ENCODE peak calls at places on chromosomes 7 and 10, in nine cellular contexts. One of them, this sample, is unnamed.

GRCh38 chr10:31999836-32000235 is 56.4 kb downstream of the KIF5B start:
- DNase-seq in caudate nucleus: no peak
- DNase-seq in effector memory CD4-positive, alpha-beta T cell: no peak
- DNase-seq in hepatocyte: no peak
- DNase-seq in tibial nerve: no peak
- DNase-seq in neural progenitor cell: no peak
- DNase-seq in lower lobe of right lung: no peak
- DNase-seq in brain microvascular endothelial cell: no peak
- DNase-seq in Panc1: no peak
- DNase-seq in this sample: no peak

GRCh38 chr7:47720141-47720906 is 138.4 kb upstream of the TNS3 start:
- DNase-seq in lower lobe of right lung: no peak
- DNase-seq in tibial nerve: peak
- DNase-seq in brain microvascular endothelial cell: peak
- DNase-seq in effector memory CD4-positive, alpha-beta T cell: no peak
- DNase-seq in hepatocyte: no peak
- DNase-seq in caudate nucleus: peak
- DNase-seq in Panc1: no peak
- DNase-seq in neural progenitor cell: no peak
- DNase-seq in this sample: peak

GRCh38 chr10:122331615-122332446 is 42.7 kb upstream of the PLEKHA1 start:
- DNase-seq in effector memory CD4-positive, alpha-beta T cell: no peak
- DNase-seq in brain microvascular endothelial cell: no peak
- DNase-seq in caudate nucleus: no peak
- DNase-seq in hepatocyte: no peak
- DNase-seq in lower lobe of right lung: no peak
- DNase-seq in Panc1: no peak
- DNase-seq in tibial nerve: no peak
- DNase-seq in neural progenitor cell: no peak
- DNase-seq in this sample: peak

GRCh38 chr10:29524294-29524693 is 110.5 kb downstream of the SVIL start:
- DNase-seq in hepatocyte: no peak
- DNase-seq in caudate nucleus: no peak
- DNase-seq in Panc1: no peak
- DNase-seq in neural progenitor cell: no peak
- DNase-seq in lower lobe of right lung: no peak
- DNase-seq in effector memory CD4-positive, alpha-beta T cell: no peak
- DNase-seq in tibial nerve: no peak
- DNase-seq in brain microvascular endothelial cell: no peak
- DNase-seq in this sample: no peak

GRCh38 chr7:39624202-39624807 is 933 bp downstream of the RALA start:
- DNase-seq in brain microvascular endothelial cell: no peak
- DNase-seq in tibial nerve: no peak
- DNase-seq in hepatocyte: peak
- DNase-seq in effector memory CD4-positive, alpha-beta T cell: no peak
- DNase-seq in neural progenitor cell: peak
- DNase-seq in Panc1: no peak
- DNase-seq in caudate nucleus: no peak
- DNase-seq in lower lobe of right lung: no peak
- DNase-seq in this sample: no peak

GRCh38 chr7:1663243-1663642 is 6.8 kb upstream of the ELFN1 start:
- DNase-seq in Panc1: no peak
- DNase-seq in tibial nerve: no peak
- DNase-seq in effector memory CD4-positive, alpha-beta T cell: no peak
- DNase-seq in hepatocyte: no peak
- DNase-seq in caudate nucleus: no peak
- DNase-seq in lower lobe of right lung: peak
- DNase-seq in neural progenitor cell: no peak
- DNase-seq in brain microvascular endothelial cell: no peak
- DNase-seq in this sample: no peak

GRCh38 chr7:1592299-1592842 is 22.5 kb upstream of the PSMG3 start:
- DNase-seq in caudate nucleus: no peak
- DNase-seq in neural progenitor cell: no peak
- DNase-seq in lower lobe of right lung: no peak
- DNase-seq in brain microvascular endothelial cell: no peak
- DNase-seq in hepatocyte: no peak
- DNase-seq in tibial nerve: no peak
- DNase-seq in effector memory CD4-positive, alpha-beta T cell: no peak
- DNase-seq in Panc1: no peak
- DNase-seq in this sample: no peak

GRCh38 chr7:105594034-105594433 is 12.7 kb upstream of the EFCAB10 start:
- DNase-seq in brain microvascular endothelial cell: no peak
- DNase-seq in hepatocyte: no peak
- DNase-seq in neural progenitor cell: no peak
- DNase-seq in lower lobe of right lung: no peak
- DNase-seq in Panc1: no peak
- DNase-seq in tibial nerve: no peak
- DNase-seq in effector memory CD4-positive, alpha-beta T cell: no peak
- DNase-seq in caudate nucleus: no peak
- DNase-seq in this sample: no peak

GRCh38 chr7:156777364-156778069 is 115.5 kb downstream of the LMBR1 start:
- DNase-seq in hepatocyte: no peak
- DNase-seq in caudate nucleus: no peak
- DNase-seq in Panc1: no peak
- DNase-seq in lower lobe of right lung: no peak
- DNase-seq in brain microvascular endothelial cell: peak
- DNase-seq in neural progenitor cell: no peak
- DNase-seq in effector memory CD4-positive, alpha-beta T cell: no peak
- DNase-seq in tibial nerve: no peak
- DNase-seq in this sample: peak

GRCh38 chr10:80413152-80413996 is 5.0 kb downstream of the PRXL2A start:
- DNase-seq in Panc1: no peak
- DNase-seq in brain microvascular endothelial cell: peak
- DNase-seq in caudate nucleus: no peak
- DNase-seq in hepatocyte: peak
- DNase-seq in tibial nerve: no peak
- DNase-seq in lower lobe of right lung: no peak
- DNase-seq in neural progenitor cell: no peak
- DNase-seq in effector memory CD4-positive, alpha-beta T cell: no peak
- DNase-seq in this sample: peak

GRCh38 chr10:78473016-78473415 is 439.4 kb downstream of the RPS24 start:
- DNase-seq in brain microvascular endothelial cell: no peak
- DNase-seq in caudate nucleus: no peak
- DNase-seq in lower lobe of right lung: no peak
- DNase-seq in neural progenitor cell: peak
- DNase-seq in Panc1: no peak
- DNase-seq in tibial nerve: no peak
- DNase-seq in hepatocyte: no peak
- DNase-seq in effector memory CD4-positive, alpha-beta T cell: no peak
- DNase-seq in this sample: no peak

GRCh38 chr7:70925411-70926115 is 206.4 kb upstream of the GALNT17 start:
- DNase-seq in effector memory CD4-positive, alpha-beta T cell: no peak
- DNase-seq in Panc1: no peak
- DNase-seq in tibial nerve: no peak
- DNase-seq in lower lobe of right lung: no peak
- DNase-seq in hepatocyte: no peak
- DNase-seq in caudate nucleus: no peak
- DNase-seq in neural progenitor cell: peak
- DNase-seq in brain microvascular endothelial cell: no peak
- DNase-seq in this sample: no peak

GRCh38 chr10:45420453-45421192 is 46.6 kb downstream of the ALOX5 start:
- DNase-seq in tibial nerve: peak
- DNase-seq in Panc1: no peak
- DNase-seq in caudate nucleus: peak
- DNase-seq in neural progenitor cell: no peak
- DNase-seq in brain microvascular endothelial cell: no peak
- DNase-seq in lower lobe of right lung: peak
- DNase-seq in hepatocyte: no peak
- DNase-seq in effector memory CD4-positive, alpha-beta T cell: peak
- DNase-seq in this sample: peak
- H3K27ac ChIP-seq in tibial nerve: peak
- H3K27ac ChIP-seq in Panc1: no peak
- H3K27ac ChIP-seq in caudate nucleus: peak
- H3K27ac ChIP-seq in neural progenitor cell: no peak
- H3K27ac ChIP-seq in brain microvascular endothelial cell: no peak
- H3K27ac ChIP-seq in lower lobe of right lung: peak
- H3K27ac ChIP-seq in hepatocyte: peak
- H3K27ac ChIP-seq in effector memory CD4-positive, alpha-beta T cell: peak
- H3K27ac ChIP-seq in this sample: no peak

DNA sequence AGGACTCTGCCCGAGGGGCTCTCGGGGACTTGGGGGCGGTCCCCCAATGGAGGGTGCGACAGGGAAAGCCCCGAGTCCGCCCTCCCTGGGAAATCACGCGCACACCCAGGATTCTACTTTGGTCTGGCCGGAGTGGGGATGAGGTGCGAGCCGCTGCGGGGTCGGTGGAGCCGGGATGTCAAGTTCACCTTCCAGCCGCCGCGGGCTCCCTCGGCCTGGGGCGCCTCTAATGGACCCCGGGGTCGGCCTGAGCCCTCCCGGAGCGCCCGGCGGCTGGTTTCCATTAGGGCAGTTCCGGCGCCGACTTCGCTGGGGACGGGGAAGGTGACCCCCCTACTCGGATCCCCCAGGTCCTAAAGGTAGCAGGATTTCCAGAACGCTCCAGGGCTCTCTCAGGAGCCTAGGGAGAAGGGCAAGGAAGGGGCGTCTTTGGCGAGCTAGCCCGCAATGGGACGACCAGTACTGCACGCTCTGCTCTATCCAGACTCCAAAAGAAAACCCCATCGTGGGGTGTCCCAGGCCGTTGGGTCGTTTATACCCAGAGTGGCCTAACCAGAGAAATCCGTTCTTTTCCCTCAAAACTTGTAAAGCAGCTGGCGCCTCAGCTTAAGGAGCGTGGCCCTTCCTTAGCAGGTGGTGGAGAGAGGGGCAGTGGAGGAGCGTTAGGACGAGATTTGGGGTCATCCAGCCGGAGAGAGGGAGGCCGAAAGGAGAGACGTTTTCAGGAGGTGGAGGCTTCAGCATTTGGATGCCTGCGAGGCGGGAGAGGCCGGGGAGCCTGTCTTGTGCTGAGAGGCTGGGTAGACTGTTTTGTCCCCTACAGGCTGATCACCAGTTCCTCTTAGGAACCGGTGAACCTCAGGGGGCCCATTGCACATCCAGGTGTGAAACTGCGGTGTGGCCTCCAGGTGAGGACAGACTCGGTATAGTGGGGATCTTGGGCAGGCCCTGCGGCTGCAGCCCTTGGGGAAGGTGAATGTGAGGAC is 860 bp upstream of the WDR86 start:
- DNase-seq in Panc1: no peak
- DNase-seq in hepatocyte: peak
- DNase-seq in effector memory CD4-positive, alpha-beta T cell: peak
- DNase-seq in neural progenitor cell: peak
- DNase-seq in caudate nucleus: no peak
- DNase-seq in brain microvascular endothelial cell: no peak
- DNase-seq in tibial nerve: no peak
- DNase-seq in lower lobe of right lung: no peak
- DNase-seq in this sample: no peak
- H3K27ac ChIP-seq in Panc1: no peak
- H3K27ac ChIP-seq in hepatocyte: peak
- H3K27ac ChIP-seq in effector memory CD4-positive, alpha-beta T cell: peak
- H3K27ac ChIP-seq in neural progenitor cell: no peak
- H3K27ac ChIP-seq in caudate nucleus: peak
- H3K27ac ChIP-seq in brain microvascular endothelial cell: no peak
- H3K27ac ChIP-seq in tibial nerve: peak
- H3K27ac ChIP-seq in lower lobe of right lung: peak
- H3K27ac ChIP-seq in this sample: no peak

GRCh38 chr7:11328309-11328708 is 354.6 kb downstream of the PHF14 start:
- DNase-seq in caudate nucleus: no peak
- DNase-seq in hepatocyte: peak
- DNase-seq in tibial nerve: no peak
- DNase-seq in neural progenitor cell: no peak
- DNase-seq in effector memory CD4-positive, alpha-beta T cell: no peak
- DNase-seq in Panc1: no peak
- DNase-seq in brain microvascular endothelial cell: peak
- DNase-seq in lower lobe of right lung: no peak
- DNase-seq in this sample: peak
- H3K27ac ChIP-seq in caudate nucleus: no peak
- H3K27ac ChIP-seq in hepatocyte: no peak
- H3K27ac ChIP-seq in tibial nerve: no peak
- H3K27ac ChIP-seq in neural progenitor cell: no peak
- H3K27ac ChIP-seq in effector memory CD4-positive, alpha-beta T cell: no peak
- H3K27ac ChIP-seq in Panc1: no peak
- H3K27ac ChIP-seq in brain microvascular endothelial cell: no peak
- H3K27ac ChIP-seq in lower lobe of right lung: no peak
- H3K27ac ChIP-seq in this sample: no peak

DNA sequence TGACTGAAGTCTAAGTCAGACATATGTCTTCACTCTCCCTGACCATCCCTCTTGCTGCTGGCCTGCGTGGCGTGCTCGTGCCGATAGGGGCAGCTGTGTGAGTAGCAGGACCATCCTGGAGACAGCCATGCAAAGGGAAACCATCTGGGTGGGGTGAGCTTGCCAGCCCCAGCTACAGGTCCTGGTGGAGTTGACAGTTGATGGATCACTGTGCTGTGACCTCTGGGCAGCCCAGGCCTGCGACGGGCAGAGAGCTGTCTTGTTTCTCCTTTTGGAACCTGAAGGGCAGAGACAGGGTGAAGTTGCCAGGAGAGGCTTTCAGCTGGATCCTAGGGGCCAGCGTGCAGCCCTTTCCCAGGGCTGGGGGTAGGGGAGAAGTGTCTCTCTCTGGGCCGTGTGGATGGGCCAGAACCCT is 44.7 kb downstream of the GRK5 start:
- DNase-seq in brain microvascular endothelial cell: no peak
- DNase-seq in caudate nucleus: no peak
- DNase-seq in Panc1: no peak
- DNase-seq in neural progenitor cell: no peak
- DNase-seq in tibial nerve: no peak
- DNase-seq in hepatocyte: no peak
- DNase-seq in lower lobe of right lung: no peak
- DNase-seq in effector memory CD4-positive, alpha-beta T cell: no peak
- DNase-seq in this sample: peak
- H3K27ac ChIP-seq in brain microvascular endothelial cell: peak
- H3K27ac ChIP-seq in caudate nucleus: no peak
- H3K27ac ChIP-seq in Panc1: peak
- H3K27ac ChIP-seq in neural progenitor cell: no peak
- H3K27ac ChIP-seq in tibial nerve: peak
- H3K27ac ChIP-seq in hepatocyte: peak
- H3K27ac ChIP-seq in lower lobe of right lung: peak
- H3K27ac ChIP-seq in effector memory CD4-positive, alpha-beta T cell: no peak
- H3K27ac ChIP-seq in this sample: peak

GRCh38 chr10:3527144-3527543 is 257.9 kb downstream of the KLF6 start:
- DNase-seq in neural progenitor cell: no peak
- DNase-seq in Panc1: no peak
- DNase-seq in brain microvascular endothelial cell: no peak
- DNase-seq in effector memory CD4-positive, alpha-beta T cell: no peak
- DNase-seq in caudate nucleus: no peak
- DNase-seq in tibial nerve: no peak
- DNase-seq in lower lobe of right lung: no peak
- DNase-seq in hepatocyte: no peak
- DNase-seq in this sample: peak
- H3K27ac ChIP-seq in neural progenitor cell: no peak
- H3K27ac ChIP-seq in Panc1: no peak
- H3K27ac ChIP-seq in brain microvascular endothelial cell: peak
- H3K27ac ChIP-seq in effector memory CD4-positive, alpha-beta T cell: no peak
- H3K27ac ChIP-seq in caudate nucleus: no peak
- H3K27ac ChIP-seq in tibial nerve: peak
- H3K27ac ChIP-seq in lower lobe of right lung: peak
- H3K27ac ChIP-seq in hepatocyte: peak
- H3K27ac ChIP-seq in this sample: peak

DNA sequence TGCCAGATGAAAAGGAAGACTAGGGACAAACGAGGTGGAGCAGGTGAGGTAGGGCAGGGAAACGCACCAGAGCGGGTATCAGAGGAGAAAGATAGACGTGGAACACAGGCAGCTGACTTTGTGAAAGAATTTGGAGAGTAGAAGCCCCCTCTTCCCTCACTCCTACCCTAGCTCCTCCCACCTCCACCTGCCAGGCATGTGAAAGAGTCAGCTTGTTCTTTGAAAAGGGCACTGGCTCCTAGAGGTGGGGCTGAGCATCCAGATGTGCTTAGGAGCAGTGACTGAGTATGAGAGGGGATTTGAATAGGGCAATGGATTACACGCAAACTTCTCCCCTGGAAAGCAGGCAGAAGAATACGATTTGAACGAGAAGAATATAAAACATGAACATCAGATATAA is 174.2 kb upstream of the INHBA start:
- DNase-seq in effector memory CD4-positive, alpha-beta T cell: no peak
- DNase-seq in lower lobe of right lung: no peak
- DNase-seq in tibial nerve: no peak
- DNase-seq in neural progenitor cell: no peak
- DNase-seq in caudate nucleus: no peak
- DNase-seq in hepatocyte: no peak
- DNase-seq in brain microvascular endothelial cell: no peak
- DNase-seq in Panc1: no peak
- DNase-seq in this sample: no peak
- H3K27ac ChIP-seq in effector memory CD4-positive, alpha-beta T cell: no peak
- H3K27ac ChIP-seq in lower lobe of right lung: no peak
- H3K27ac ChIP-seq in tibial nerve: no peak
- H3K27ac ChIP-seq in neural progenitor cell: no peak
- H3K27ac ChIP-seq in caudate nucleus: no peak
- H3K27ac ChIP-seq in hepatocyte: no peak
- H3K27ac ChIP-seq in brain microvascular endothelial cell: no peak
- H3K27ac ChIP-seq in Panc1: no peak
- H3K27ac ChIP-seq in this sample: no peak